ENCODE peak calls at places on chromosomes 2 and 18, in nine cellular contexts. One of them, this sample, is unnamed.

GRCh38 chr2:205988274-205988673 is 97.7 kb downstream of the INO80D start:
- DNase-seq in progenitor cell of endocrine pancreas: no peak
- DNase-seq in body of pancreas: no peak
- DNase-seq in bronchial epithelial cell: no peak
- DNase-seq in omental fat pad: no peak
- DNase-seq in cardiac muscle cell: no peak
- DNase-seq in heart left ventricle: no peak
- DNase-seq in dorsolateral prefrontal cortex: no peak
- DNase-seq in fibroblast of lung: no peak
- DNase-seq in this sample: no peak

GRCh38 chr2:224111576-224111975 is 72.5 kb upstream of the SERPINE2 start:
- DNase-seq in heart left ventricle: no peak
- DNase-seq in fibroblast of lung: no peak
- DNase-seq in dorsolateral prefrontal cortex: no peak
- DNase-seq in bronchial epithelial cell: peak; percentile 85
- DNase-seq in cardiac muscle cell: no peak
- DNase-seq in omental fat pad: no peak
- DNase-seq in progenitor cell of endocrine pancreas: no peak
- DNase-seq in body of pancreas: no peak
- DNase-seq in this sample: no peak

GRCh38 chr2:143468341-143468888 is 339.2 kb downstream of the ARHGAP15 start:
- DNase-seq in bronchial epithelial cell: no peak
- DNase-seq in body of pancreas: no peak
- DNase-seq in progenitor cell of endocrine pancreas: no peak
- DNase-seq in cardiac muscle cell: no peak
- DNase-seq in dorsolateral prefrontal cortex: no peak
- DNase-seq in fibroblast of lung: no peak
- DNase-seq in heart left ventricle: no peak
- DNase-seq in omental fat pad: no peak
- DNase-seq in this sample: no peak

GRCh38 chr2:152566728-152567069 is 150.6 kb downstream of the PRPF40A start:
- DNase-seq in heart left ventricle: no peak
- DNase-seq in body of pancreas: peak; percentile 36
- DNase-seq in bronchial epithelial cell: peak; percentile 46
- DNase-seq in progenitor cell of endocrine pancreas: no peak
- DNase-seq in dorsolateral prefrontal cortex: no peak
- DNase-seq in omental fat pad: no peak
- DNase-seq in fibroblast of lung: no peak
- DNase-seq in cardiac muscle cell: no peak
- DNase-seq in this sample: no peak

GRCh38 chr2:241770185-241770935 is 6.3 kb upstream of the GAL3ST2 start:
- DNase-seq in dorsolateral prefrontal cortex: no peak
- DNase-seq in omental fat pad: no peak
- DNase-seq in progenitor cell of endocrine pancreas: no peak
- DNase-seq in cardiac muscle cell: peak; percentile 54
- DNase-seq in bronchial epithelial cell: no peak
- DNase-seq in fibroblast of lung: no peak
- DNase-seq in body of pancreas: no peak
- DNase-seq in heart left ventricle: no peak
- DNase-seq in this sample: peak; percentile 62

GRCh38 chr2:72793798-72794447 is 31.9 kb downstream of the EXOC6B start:
- DNase-seq in fibroblast of lung: peak; percentile 44
- DNase-seq in cardiac muscle cell: peak; percentile 71
- DNase-seq in omental fat pad: no peak
- DNase-seq in dorsolateral prefrontal cortex: no peak
- DNase-seq in progenitor cell of endocrine pancreas: no peak
- DNase-seq in heart left ventricle: no peak
- DNase-seq in body of pancreas: no peak
- DNase-seq in bronchial epithelial cell: no peak
- DNase-seq in this sample: no peak

GRCh38 chr18:28267878-28268625 is 91.1 kb upstream of the CDH2 start:
- DNase-seq in dorsolateral prefrontal cortex: no peak
- DNase-seq in omental fat pad: no peak
- DNase-seq in progenitor cell of endocrine pancreas: no peak
- DNase-seq in body of pancreas: no peak
- DNase-seq in heart left ventricle: no peak
- DNase-seq in fibroblast of lung: no peak
- DNase-seq in bronchial epithelial cell: peak; percentile 37
- DNase-seq in cardiac muscle cell: no peak
- DNase-seq in this sample: no peak

GRCh38 chr2:10126627-10127026 is 4.1 kb downstream of the RRM2 start:
- DNase-seq in omental fat pad: no peak
- DNase-seq in bronchial epithelial cell: no peak
- DNase-seq in heart left ventricle: no peak
- DNase-seq in cardiac muscle cell: no peak
- DNase-seq in body of pancreas: peak; percentile 64
- DNase-seq in dorsolateral prefrontal cortex: no peak
- DNase-seq in progenitor cell of endocrine pancreas: no peak
- DNase-seq in fibroblast of lung: peak; percentile 79
- DNase-seq in this sample: no peak

GRCh38 chr2:223001831-223002230 is 50.2 kb upstream of the KCNE4 start:
- DNase-seq in dorsolateral prefrontal cortex: no peak
- DNase-seq in fibroblast of lung: no peak
- DNase-seq in progenitor cell of endocrine pancreas: no peak
- DNase-seq in bronchial epithelial cell: no peak
- DNase-seq in cardiac muscle cell: no peak
- DNase-seq in heart left ventricle: no peak
- DNase-seq in omental fat pad: no peak
- DNase-seq in body of pancreas: no peak
- DNase-seq in this sample: no peak

GRCh38 chr2:8217366-8218125 is 464.3 kb upstream of the ID2 start:
- DNase-seq in body of pancreas: no peak
- DNase-seq in progenitor cell of endocrine pancreas: no peak
- DNase-seq in omental fat pad: no peak
- DNase-seq in bronchial epithelial cell: no peak
- DNase-seq in heart left ventricle: no peak
- DNase-seq in fibroblast of lung: no peak
- DNase-seq in dorsolateral prefrontal cortex: no peak
- DNase-seq in cardiac muscle cell: no peak
- DNase-seq in this sample: no peak

GRCh38 chr18:23059541-23060465 is 75.5 kb upstream of the CABLES1 start:
- DNase-seq in progenitor cell of endocrine pancreas: no peak
- DNase-seq in dorsolateral prefrontal cortex: no peak
- DNase-seq in heart left ventricle: no peak
- DNase-seq in omental fat pad: no peak
- DNase-seq in body of pancreas: no peak
- DNase-seq in bronchial epithelial cell: no peak
- DNase-seq in fibroblast of lung: no peak
- DNase-seq in cardiac muscle cell: no peak
- DNase-seq in this sample: no peak

GRCh38 chr2:12824304-12824761 is 107.6 kb downstream of the TRIB2 start:
- DNase-seq in omental fat pad: no peak
- DNase-seq in cardiac muscle cell: no peak
- DNase-seq in progenitor cell of endocrine pancreas: no peak
- DNase-seq in bronchial epithelial cell: no peak
- DNase-seq in fibroblast of lung: peak; percentile 38
- DNase-seq in body of pancreas: no peak
- DNase-seq in heart left ventricle: no peak
- DNase-seq in dorsolateral prefrontal cortex: no peak
- DNase-seq in this sample: no peak

GRCh38 chr2:112181571-112182290 is 43.5 kb downstream of the FBLN7 start:
- DNase-seq in fibroblast of lung: no peak
- DNase-seq in omental fat pad: no peak
- DNase-seq in dorsolateral prefrontal cortex: no peak
- DNase-seq in heart left ventricle: no peak
- DNase-seq in progenitor cell of endocrine pancreas: peak; percentile 23
- DNase-seq in bronchial epithelial cell: no peak
- DNase-seq in body of pancreas: no peak
- DNase-seq in cardiac muscle cell: peak; percentile 36
- DNase-seq in this sample: no peak

GRCh38 chr2:144937899-144938298 is 418.0 kb upstream of the ZEB2 start:
- DNase-seq in dorsolateral prefrontal cortex: no peak
- DNase-seq in omental fat pad: no peak
- DNase-seq in bronchial epithelial cell: no peak
- DNase-seq in fibroblast of lung: peak; percentile 51
- DNase-seq in cardiac muscle cell: no peak
- DNase-seq in body of pancreas: peak; percentile 8
- DNase-seq in progenitor cell of endocrine pancreas: no peak
- DNase-seq in heart left ventricle: no peak
- DNase-seq in this sample: no peak

DNA sequence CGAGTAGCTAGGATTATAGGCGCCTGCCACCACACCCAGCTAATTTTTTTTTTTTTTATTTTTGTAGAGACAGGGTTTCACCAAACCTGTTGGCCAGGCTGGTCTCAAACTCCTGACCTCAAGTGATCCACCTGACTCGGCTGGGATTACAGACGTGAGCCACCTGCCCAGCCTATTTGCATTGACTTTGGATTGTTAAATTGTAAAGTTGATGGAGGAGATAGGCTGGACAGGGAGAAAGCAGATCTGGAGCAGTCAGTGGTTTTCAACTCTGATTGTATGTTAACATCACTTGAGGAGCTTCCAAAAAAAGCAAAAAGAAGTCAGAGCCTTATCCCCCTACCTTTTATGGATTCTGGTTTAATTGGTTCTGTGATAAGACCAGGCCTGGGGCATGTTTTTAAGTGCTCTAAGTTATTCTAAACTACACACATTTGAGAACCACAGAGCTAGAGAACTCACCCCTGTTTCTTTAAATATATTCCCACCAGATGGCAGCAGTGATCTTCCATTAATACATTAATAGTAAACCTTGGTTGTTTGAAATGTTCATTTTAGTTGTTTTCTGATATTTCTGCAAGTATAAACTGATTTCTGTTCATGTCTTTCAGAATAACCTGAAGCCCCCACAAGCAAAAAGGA is 7.5 kb downstream of the C2orf49 start:
- DNase-seq in dorsolateral prefrontal cortex: no peak
- DNase-seq in heart left ventricle: no peak
- DNase-seq in cardiac muscle cell: peak; percentile 83
- DNase-seq in progenitor cell of endocrine pancreas: no peak
- DNase-seq in bronchial epithelial cell: peak; percentile 45
- DNase-seq in omental fat pad: no peak
- DNase-seq in body of pancreas: no peak
- DNase-seq in fibroblast of lung: peak; percentile 68
- DNase-seq in this sample: no peak
- TF ChIP-seq CTCF in dorsolateral prefrontal cortex: peak; percentile 56
- TF ChIP-seq CTCF in heart left ventricle: peak; percentile 9
- TF ChIP-seq CTCF in cardiac muscle cell: peak; percentile 33
- TF ChIP-seq CTCF in progenitor cell of endocrine pancreas: peak; percentile 45
- TF ChIP-seq CTCF in bronchial epithelial cell: peak; percentile 5
- TF ChIP-seq CTCF in omental fat pad: no peak
- TF ChIP-seq CTCF in body of pancreas: peak; percentile 18
- TF ChIP-seq CTCF in fibroblast of lung: no peak
- TF ChIP-seq CTCF in this sample: peak; percentile 69

DNA sequence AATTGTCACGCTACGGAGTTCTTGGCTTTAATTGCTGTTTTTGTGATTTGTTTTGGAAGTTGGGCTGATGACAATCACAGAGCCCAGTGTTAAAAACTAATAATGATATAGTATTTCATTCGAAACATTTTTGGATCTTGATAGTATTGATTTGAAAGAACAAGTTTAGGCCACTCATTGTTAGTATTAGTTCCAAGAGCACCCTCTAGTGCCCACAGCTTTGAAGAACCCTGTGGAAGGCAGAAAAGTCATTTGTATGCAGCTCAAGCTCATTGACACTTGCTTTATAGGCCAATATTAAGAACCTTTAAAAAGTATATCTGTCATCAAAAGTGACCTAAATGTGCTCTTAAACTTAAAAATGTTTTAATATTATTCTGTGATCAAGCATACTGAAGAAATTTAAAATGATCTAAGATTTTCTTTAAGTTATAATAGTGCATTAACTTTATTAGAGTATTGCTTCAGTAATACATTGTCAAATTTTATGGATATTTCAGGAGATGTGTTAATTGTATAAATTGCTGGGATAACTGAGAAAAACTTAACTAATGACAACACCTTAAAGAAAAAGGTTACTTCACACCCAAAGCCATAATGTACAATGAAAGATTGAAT is 191.0 kb downstream of the GRB14 start:
- DNase-seq in omental fat pad: no peak
- DNase-seq in fibroblast of lung: peak; percentile 64
- DNase-seq in body of pancreas: peak; percentile 33
- DNase-seq in heart left ventricle: no peak
- DNase-seq in cardiac muscle cell: peak; percentile 65
- DNase-seq in progenitor cell of endocrine pancreas: peak; percentile 14
- DNase-seq in bronchial epithelial cell: peak; percentile 51
- DNase-seq in dorsolateral prefrontal cortex: peak; percentile 59
- DNase-seq in this sample: no peak
- TF ChIP-seq CTCF in omental fat pad: no peak
- TF ChIP-seq CTCF in fibroblast of lung: peak; percentile 74
- TF ChIP-seq CTCF in body of pancreas: peak; percentile 43
- TF ChIP-seq CTCF in heart left ventricle: peak; percentile 38
- TF ChIP-seq CTCF in cardiac muscle cell: peak; percentile 72
- TF ChIP-seq CTCF in progenitor cell of endocrine pancreas: peak; percentile 72
- TF ChIP-seq CTCF in bronchial epithelial cell: peak; percentile 63
- TF ChIP-seq CTCF in dorsolateral prefrontal cortex: peak; percentile 45
- TF ChIP-seq CTCF in this sample: peak; percentile 83

DNA sequence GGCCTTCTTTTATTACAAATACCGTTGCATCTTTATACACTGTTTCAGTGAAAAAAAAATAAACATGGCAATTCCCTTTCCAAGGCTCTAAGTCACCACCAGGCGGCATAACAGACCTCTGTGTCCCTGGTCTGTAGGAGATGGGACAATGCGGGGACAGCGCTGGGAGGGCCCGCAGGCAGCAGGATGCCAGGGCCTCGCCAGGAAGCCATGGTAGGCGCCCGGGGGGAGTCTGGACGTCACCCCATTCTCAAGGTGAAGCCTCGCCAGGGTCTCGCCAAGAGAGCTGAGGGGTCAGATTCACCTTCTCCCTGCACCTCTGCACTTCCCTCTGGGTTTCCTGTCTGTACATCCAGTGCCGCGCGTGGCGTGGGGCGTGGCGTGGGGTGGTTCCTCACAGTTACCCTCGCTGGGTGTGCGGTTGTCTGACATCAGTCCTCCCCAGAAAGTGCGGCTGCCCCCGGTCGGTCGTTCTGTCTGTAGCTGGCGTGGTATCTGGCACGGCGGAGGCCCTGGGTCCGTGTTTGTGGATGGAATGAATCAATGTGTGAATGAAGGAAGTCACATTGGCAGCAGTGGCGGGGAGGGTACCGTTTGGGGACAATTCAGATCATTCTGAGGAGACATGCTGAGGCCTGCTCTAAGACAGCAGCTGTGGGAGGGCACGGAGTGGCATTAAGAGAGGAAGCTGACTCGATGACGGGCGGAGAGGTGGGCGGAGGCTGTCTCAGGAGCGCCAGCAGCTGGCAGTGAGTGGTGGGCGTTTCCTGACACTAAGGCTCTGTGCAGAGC is 45.9 kb downstream of the LRRFIP1 start:
- DNase-seq in bronchial epithelial cell: peak; percentile 79
- DNase-seq in progenitor cell of endocrine pancreas: no peak
- DNase-seq in fibroblast of lung: peak; percentile 79
- DNase-seq in dorsolateral prefrontal cortex: peak; percentile 70
- DNase-seq in heart left ventricle: peak; percentile 82
- DNase-seq in cardiac muscle cell: peak; percentile 51
- DNase-seq in omental fat pad: no peak
- DNase-seq in body of pancreas: peak; percentile 57
- DNase-seq in this sample: no peak
- TF ChIP-seq CTCF in bronchial epithelial cell: peak; percentile 73
- TF ChIP-seq CTCF in progenitor cell of endocrine pancreas: peak; percentile 59
- TF ChIP-seq CTCF in fibroblast of lung: peak; percentile 37
- TF ChIP-seq CTCF in dorsolateral prefrontal cortex: peak; percentile 63
- TF ChIP-seq CTCF in heart left ventricle: peak; percentile 38
- TF ChIP-seq CTCF in cardiac muscle cell: peak; percentile 62
- TF ChIP-seq CTCF in omental fat pad: no peak
- TF ChIP-seq CTCF in body of pancreas: peak; percentile 37
- TF ChIP-seq CTCF in this sample: peak; percentile 78

DNA sequence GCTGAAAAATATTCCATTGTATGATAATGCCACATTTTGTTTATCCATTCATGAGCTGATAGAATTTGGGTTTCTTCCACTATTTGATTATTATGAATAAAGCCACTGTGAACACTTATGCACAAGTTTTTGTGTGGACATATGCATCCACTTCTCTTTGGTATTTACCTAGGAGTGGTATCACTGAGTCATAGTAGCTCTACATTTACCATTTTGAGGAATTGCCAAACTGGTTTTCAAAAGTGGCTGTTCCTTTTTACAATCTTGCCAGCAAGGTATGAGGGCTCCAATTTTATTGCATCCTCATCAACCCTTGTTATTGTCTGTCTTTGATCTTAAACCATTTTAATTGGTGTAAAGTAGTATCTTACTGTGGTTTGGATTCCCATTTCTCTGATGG is 13.3 kb upstream of the EHBP1 start:
- DNase-seq in heart left ventricle: no peak
- DNase-seq in bronchial epithelial cell: peak; percentile 63
- DNase-seq in body of pancreas: no peak
- DNase-seq in progenitor cell of endocrine pancreas: no peak
- DNase-seq in dorsolateral prefrontal cortex: no peak
- DNase-seq in fibroblast of lung: no peak
- DNase-seq in cardiac muscle cell: no peak
- DNase-seq in omental fat pad: no peak
- DNase-seq in this sample: no peak
- TF ChIP-seq CTCF in heart left ventricle: no peak
- TF ChIP-seq CTCF in bronchial epithelial cell: no peak
- TF ChIP-seq CTCF in body of pancreas: no peak
- TF ChIP-seq CTCF in progenitor cell of endocrine pancreas: no peak
- TF ChIP-seq CTCF in dorsolateral prefrontal cortex: no peak
- TF ChIP-seq CTCF in fibroblast of lung: no peak
- TF ChIP-seq CTCF in cardiac muscle cell: no peak
- TF ChIP-seq CTCF in omental fat pad: no peak
- TF ChIP-seq CTCF in this sample: no peak